ENCODE peak calls at places on chromosomes 13 and 19, in four cellular contexts. One of them, this sample, is unnamed.

GRCh38 chr19:29530549-29531457 is 5.0 kb downstream of the VSTM2B start:
- DNase-seq in H1: no peak
- DNase-seq in brain microvascular endothelial cell: no peak
- DNase-seq in astrocyte of the spinal cord: no peak
- DNase-seq in this sample: no peak

GRCh38 chr19:45630463-45630862 is 8.7 kb downstream of the EML2 start:
- DNase-seq in H1: no peak
- DNase-seq in brain microvascular endothelial cell: peak
- DNase-seq in astrocyte of the spinal cord: peak
- DNase-seq in this sample: peak

GRCh38 chr13:58134525-58134924 is 503.0 kb downstream of the PCDH17 start:
- DNase-seq in H1: no peak
- DNase-seq in brain microvascular endothelial cell: no peak
- DNase-seq in astrocyte of the spinal cord: no peak
- DNase-seq in this sample: no peak

GRCh38 chr19:54405628-54406027 is 9.6 kb upstream of the TTYH1 start:
- DNase-seq in H1: no peak
- DNase-seq in brain microvascular endothelial cell: no peak
- DNase-seq in astrocyte of the spinal cord: no peak
- DNase-seq in this sample: no peak

GRCh38 chr13:108700421-108701170 is 71.2 kb downstream of the MYO16 start:
- DNase-seq in H1: no peak
- DNase-seq in brain microvascular endothelial cell: peak
- DNase-seq in astrocyte of the spinal cord: peak
- DNase-seq in this sample: peak

GRCh38 chr13:25840261-25840660 is 211.6 kb downstream of the SHISA2 start:
- DNase-seq in H1: no peak
- DNase-seq in brain microvascular endothelial cell: no peak
- DNase-seq in astrocyte of the spinal cord: peak
- DNase-seq in this sample: no peak

GRCh38 chr19:33240181-33240771 is 14.6 kb upstream of the SLC7A10 start:
- DNase-seq in H1: no peak
- DNase-seq in brain microvascular endothelial cell: no peak
- DNase-seq in astrocyte of the spinal cord: no peak
- DNase-seq in this sample: no peak

GRCh38 chr19:52398091-52398461 is 427 bp downstream of the ZNF528 start:
- DNase-seq in H1: no peak
- DNase-seq in brain microvascular endothelial cell: peak
- DNase-seq in astrocyte of the spinal cord: no peak
- DNase-seq in this sample: no peak

GRCh38 chr19:35266904-35267817 is 1.6 kb upstream of the USF2 start:
- DNase-seq in H1: peak
- DNase-seq in brain microvascular endothelial cell: no peak
- DNase-seq in astrocyte of the spinal cord: no peak
- DNase-seq in this sample: peak

GRCh38 chr13:38635030-38635429 is 51.8 kb upstream of the FREM2 start:
- DNase-seq in H1: no peak
- DNase-seq in brain microvascular endothelial cell: no peak
- DNase-seq in astrocyte of the spinal cord: no peak
- DNase-seq in this sample: no peak
- TF ChIP-seq CTCF in H1: peak
- TF ChIP-seq CTCF in brain microvascular endothelial cell: no peak
- TF ChIP-seq CTCF in astrocyte of the spinal cord: no peak
- TF ChIP-seq CTCF in this sample: no peak

GRCh38 chr13:46896346-46897138 is at the start of gene HTR2A:
- DNase-seq in H1: no peak
- DNase-seq in brain microvascular endothelial cell: peak
- DNase-seq in astrocyte of the spinal cord: peak
- DNase-seq in this sample: peak
- H3K4me3 ChIP-seq in H1: no peak
- H3K4me3 ChIP-seq in brain microvascular endothelial cell: peak
- H3K4me3 ChIP-seq in astrocyte of the spinal cord: peak
- H3K4me3 ChIP-seq in this sample: peak

GRCh38 chr19:19296953-19297689 is 23.2 kb downstream of the SUGP1 start:
- DNase-seq in H1: no peak
- DNase-seq in brain microvascular endothelial cell: no peak
- DNase-seq in astrocyte of the spinal cord: no peak
- DNase-seq in this sample: no peak
- TF ChIP-seq CTCF in H1: no peak
- TF ChIP-seq CTCF in brain microvascular endothelial cell: no peak
- TF ChIP-seq CTCF in astrocyte of the spinal cord: no peak
- TF ChIP-seq CTCF in this sample: no peak

DNA sequence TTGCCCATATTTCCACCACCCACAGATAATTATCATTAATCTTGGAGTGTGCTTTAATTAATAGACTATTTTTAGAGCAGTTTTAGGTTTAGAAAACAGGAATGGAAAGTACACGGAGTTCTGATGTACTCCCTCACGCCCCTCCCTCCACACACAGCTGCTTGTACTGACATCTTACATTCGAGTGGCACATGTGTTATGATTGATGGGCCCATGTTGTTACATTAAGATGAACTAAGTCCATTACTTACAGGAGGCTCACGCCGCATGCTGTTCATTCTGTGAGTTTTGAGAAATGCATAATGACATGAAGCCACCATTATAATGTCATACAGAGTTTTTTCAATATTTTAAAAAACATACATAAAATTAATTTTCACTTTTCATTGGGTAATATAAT is 1.2 kb upstream of the SPATA13 start:
- DNase-seq in H1: no peak
- DNase-seq in brain microvascular endothelial cell: no peak
- DNase-seq in astrocyte of the spinal cord: no peak
- DNase-seq in this sample: no peak
- H3K4me3 ChIP-seq in H1: no peak
- H3K4me3 ChIP-seq in brain microvascular endothelial cell: no peak
- H3K4me3 ChIP-seq in astrocyte of the spinal cord: no peak
- H3K4me3 ChIP-seq in this sample: no peak

DNA sequence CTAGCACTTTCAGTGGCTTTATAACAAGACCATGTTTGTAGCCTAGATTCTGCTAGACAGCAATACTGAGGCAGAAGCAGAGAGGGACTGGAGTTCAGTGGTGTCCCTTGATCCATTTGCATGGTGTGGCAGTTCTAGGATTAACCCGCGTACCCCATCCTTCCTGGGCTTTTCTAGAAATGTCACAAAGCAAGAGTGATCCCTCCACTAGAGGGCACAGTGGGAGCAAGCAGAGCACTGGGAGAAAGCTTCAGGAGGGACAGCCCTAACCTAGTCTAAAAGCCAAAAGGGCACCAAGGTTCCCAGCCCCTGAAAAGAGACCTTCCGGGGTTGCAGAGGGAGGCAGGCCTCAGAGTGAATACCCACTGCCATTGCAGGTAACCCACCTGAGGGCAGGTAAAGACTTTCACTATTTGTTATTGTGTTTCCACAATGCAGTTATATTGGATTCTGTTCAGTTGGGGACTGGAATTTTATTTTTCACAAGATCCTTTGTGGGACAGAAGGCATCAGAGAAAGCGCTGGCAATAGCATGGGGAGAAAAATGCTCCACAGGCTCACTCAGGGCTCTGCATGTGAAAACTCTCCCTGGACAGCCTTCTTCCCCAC is 170.6 kb downstream of the FLT1 start:
- DNase-seq in H1: peak
- DNase-seq in brain microvascular endothelial cell: peak
- DNase-seq in astrocyte of the spinal cord: peak
- DNase-seq in this sample: peak
- TF ChIP-seq CTCF in H1: peak
- TF ChIP-seq CTCF in brain microvascular endothelial cell: peak
- TF ChIP-seq CTCF in astrocyte of the spinal cord: peak
- TF ChIP-seq CTCF in this sample: peak

DNA sequence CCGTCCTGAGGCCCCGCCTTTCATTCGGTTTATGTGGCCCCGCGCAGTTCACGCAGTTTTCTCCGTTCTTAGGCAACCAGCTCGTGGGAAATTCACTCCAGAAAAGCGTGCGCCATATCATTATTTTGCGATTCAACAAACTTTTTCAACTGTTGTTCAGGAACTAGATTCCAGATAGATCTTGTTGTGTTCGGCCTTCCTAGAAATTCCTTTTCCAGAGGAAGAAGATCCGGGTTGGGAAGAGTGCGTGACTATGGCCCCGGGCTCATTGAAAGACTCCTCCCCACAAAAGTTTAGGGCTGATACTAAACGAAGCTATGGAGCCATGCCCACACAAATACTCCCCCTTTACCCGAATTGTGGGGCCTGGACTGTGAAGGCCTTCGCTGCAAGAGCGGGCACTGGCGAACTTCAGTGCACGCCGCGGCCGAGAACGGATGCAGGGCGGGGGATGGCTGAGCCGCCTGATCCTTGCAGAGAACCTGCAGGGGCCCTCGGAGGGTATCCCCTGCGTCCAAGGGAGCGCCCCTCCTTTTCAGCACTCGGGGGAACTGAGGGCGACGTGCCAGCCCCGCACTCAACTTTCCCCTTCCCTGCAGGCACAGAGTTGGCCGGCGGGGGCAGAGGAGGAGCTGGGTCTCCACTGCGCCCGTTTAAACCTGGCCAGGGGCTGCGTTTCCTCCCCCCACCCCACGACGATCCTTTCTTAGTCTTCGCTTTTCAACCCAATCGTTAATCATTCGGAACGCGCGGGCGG is 904 bp upstream of the SOX1 start:
- DNase-seq in H1: peak
- DNase-seq in brain microvascular endothelial cell: no peak
- DNase-seq in astrocyte of the spinal cord: no peak
- DNase-seq in this sample: no peak
- H3K4me3 ChIP-seq in H1: peak
- H3K4me3 ChIP-seq in brain microvascular endothelial cell: no peak
- H3K4me3 ChIP-seq in astrocyte of the spinal cord: peak
- H3K4me3 ChIP-seq in this sample: no peak

GRCh38 chr19:39843919-39844793 is 2.0 kb downstream of the FBL start:
- DNase-seq in H1: no peak
- DNase-seq in brain microvascular endothelial cell: peak
- DNase-seq in astrocyte of the spinal cord: peak
- DNase-seq in this sample: peak
- TF ChIP-seq CTCF in H1: peak
- TF ChIP-seq CTCF in brain microvascular endothelial cell: peak
- TF ChIP-seq CTCF in astrocyte of the spinal cord: peak
- TF ChIP-seq CTCF in this sample: peak

GRCh38 chr13:51557875-51558604 is 26.2 kb upstream of the WDFY2 start:
- DNase-seq in H1: no peak
- DNase-seq in brain microvascular endothelial cell: peak
- DNase-seq in astrocyte of the spinal cord: peak
- DNase-seq in this sample: peak

GRCh38 chr13:51559916-51560315 is 24.3 kb upstream of the WDFY2 start:
- DNase-seq in H1: no peak
- DNase-seq in brain microvascular endothelial cell: no peak
- DNase-seq in astrocyte of the spinal cord: no peak
- DNase-seq in this sample: no peak

GRCh38 chr13:51556740-51557139 is 27.5 kb upstream of the WDFY2 start:
- DNase-seq in H1: no peak
- DNase-seq in brain microvascular endothelial cell: no peak
- DNase-seq in astrocyte of the spinal cord: no peak
- DNase-seq in this sample: no peak

GRCh38 chr13:51560336-51560735 is 23.9 kb upstream of the WDFY2 start:
- DNase-seq in H1: no peak
- DNase-seq in brain microvascular endothelial cell: no peak
- DNase-seq in astrocyte of the spinal cord: no peak
- DNase-seq in this sample: no peak

DNA sequence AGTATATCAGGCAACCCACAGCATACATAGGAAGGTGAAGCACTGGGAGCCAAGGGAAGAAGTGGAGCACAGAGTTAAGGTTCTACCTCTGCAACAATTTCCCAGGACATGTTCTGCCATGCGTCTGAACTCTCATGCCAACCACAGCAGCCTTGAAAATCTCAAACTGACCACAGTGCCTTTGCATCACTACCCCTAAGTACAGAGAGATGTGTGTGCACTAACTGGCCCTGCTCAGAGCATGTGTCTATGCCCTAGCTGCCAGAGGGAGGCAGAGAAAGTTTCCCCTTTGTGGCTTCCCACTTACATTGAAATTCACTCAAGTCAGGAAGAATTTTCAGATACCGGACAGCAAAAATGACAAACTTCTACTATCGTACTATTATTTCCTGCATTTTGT is 26.8 kb upstream of the WDFY2 start:
- DNase-seq in H1: no peak
- DNase-seq in brain microvascular endothelial cell: no peak
- DNase-seq in astrocyte of the spinal cord: no peak
- DNase-seq in this sample: no peak
- H3K4me3 ChIP-seq in H1: no peak
- H3K4me3 ChIP-seq in brain microvascular endothelial cell: no peak
- H3K4me3 ChIP-seq in astrocyte of the spinal cord: no peak
- H3K4me3 ChIP-seq in this sample: no peak